ENCODE peak calls at places on chromosomes 12 and 14, in six cellular contexts. J is fibroblast of lung; D is CD8-positive, alpha-beta T cell; H is tibial nerve; X is body of pancreas; U is CD4-positive, alpha-beta T cell. K is an unnamed sample.

GRCh38 chr14:99592933-99593753 is 10.9 kb downstream of the CCDC85C start:
- DNase-seq in J (no peak), D (no peak), H (no peak), X (no peak), U (no peak), K (no peak)

GRCh38 chr14:99248761-99249171 is 23.2 kb downstream of the BCL11B start:
- DNase-seq in J (no peak), D (no peak), H (no peak), X (no peak), U (no peak), K (no peak)

GRCh38 chr12:106137456-106138278 is 1.1 kb downstream of the NUAK1 start:
- DNase-seq in J (no peak), D (no peak), H (no peak), X (no peak), U (no peak), K (no peak)

GRCh38 chr12:10095971-10096370 is 2.8 kb downstream of the CLEC1A start:
- DNase-seq in J (no peak), D (no peak), H (no peak), X (no peak), U (no peak), K (no peak)

GRCh38 chr12:47828967-47829482 is 9.3 kb upstream of the HDAC7 start:
- DNase-seq in J (peak), D (no peak), H (peak), X (peak), U (no peak), K (peak)

GRCh38 chr12:84638811-84639368 is 273.7 kb downstream of the SLC6A15 start:
- DNase-seq in J (peak), D (no peak), H (no peak), X (no peak), U (no peak), K (no peak)

GRCh38 chr14:73245401-73246325 is 8.4 kb downstream of the PAPLN start:
- DNase-seq in J (no peak), D (peak), H (no peak), X (peak), U (no peak), K (no peak)

GRCh38 chr12:79555006-79555925 is 135.5 kb downstream of the PAWR start:
- DNase-seq in J (peak), D (no peak), H (no peak), X (peak), U (no peak), K (no peak)

GRCh38 chr14:50363734-50364113 is 33.0 kb downstream of the CDKL1 start:
- DNase-seq in J (peak), D (peak), H (peak), X (peak), U (peak), K (no peak)

GRCh38 chr14:72165151-72165715 is 233.0 kb downstream of the RGS6 start:
- DNase-seq in J (no peak), D (no peak), H (no peak), X (no peak), U (no peak), K (no peak)

GRCh38 chr14:35285168-35285990 is 6.8 kb upstream of the PSMA6 start:
- DNase-seq in J (no peak), D (no peak), H (no peak), X (no peak), U (no peak), K (no peak)

GRCh38 chr12:57094194-57095160 is 5.6 kb downstream of the NAB2 start:
- DNase-seq in J (no peak), D (no peak), H (no peak), X (no peak), U (no peak), K (no peak)

GRCh38 chr12:113273053-113273725 is 51.9 kb downstream of the TPCN1 start:
- DNase-seq in J (peak), D (no peak), H (no peak), X (no peak), U (no peak), K (no peak)

GRCh38 chr12:14558377-14559051 is 9.2 kb downstream of the PLBD1 start:
- DNase-seq in J (no peak), D (no peak), H (no peak), X (no peak), U (no peak), K (no peak)

GRCh38 chr12:27101290-27101689 is 18.9 kb upstream of the C12orf71 start:
- DNase-seq in J (no peak), D (no peak), H (no peak), X (no peak), U (no peak), K (no peak)

DNA sequence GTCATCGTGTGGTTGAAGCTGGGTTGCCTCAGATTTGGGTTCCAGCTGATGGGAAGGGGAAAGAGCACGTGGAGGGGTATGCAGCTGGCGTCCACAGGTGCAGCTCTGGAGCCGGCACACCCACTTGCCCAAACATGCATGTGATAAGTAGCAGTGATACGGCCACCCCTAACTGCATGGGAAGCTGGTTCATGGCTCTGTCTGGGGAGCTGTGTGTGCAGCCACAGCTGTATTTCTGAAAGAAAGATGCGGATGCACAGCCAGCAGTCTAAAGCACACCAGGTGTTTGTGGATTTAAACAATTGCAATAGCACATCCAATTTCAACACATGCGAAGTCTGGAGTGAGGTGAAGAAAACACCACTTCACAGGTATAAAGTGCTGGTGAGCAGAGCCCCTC is 181.4 kb downstream of the EFCAB11 start:
- DNase-seq in J (no peak), D (no peak), H (no peak), X (no peak), U (no peak), K (no peak)
- TF ChIP-seq CTCF in J (no peak), D (no peak), H (no peak), X (no peak), U (no peak), K (no peak)

GRCh38 chr14:104384776-104385071 is 194.8 kb upstream of the C14orf180 start:
- DNase-seq in J (no peak), D (no peak), H (no peak), X (no peak), U (no peak), K (no peak)
- H3K27ac ChIP-seq in J (no peak), D (no peak), H (no peak), X (no peak), U (no peak), K (no peak)

DNA sequence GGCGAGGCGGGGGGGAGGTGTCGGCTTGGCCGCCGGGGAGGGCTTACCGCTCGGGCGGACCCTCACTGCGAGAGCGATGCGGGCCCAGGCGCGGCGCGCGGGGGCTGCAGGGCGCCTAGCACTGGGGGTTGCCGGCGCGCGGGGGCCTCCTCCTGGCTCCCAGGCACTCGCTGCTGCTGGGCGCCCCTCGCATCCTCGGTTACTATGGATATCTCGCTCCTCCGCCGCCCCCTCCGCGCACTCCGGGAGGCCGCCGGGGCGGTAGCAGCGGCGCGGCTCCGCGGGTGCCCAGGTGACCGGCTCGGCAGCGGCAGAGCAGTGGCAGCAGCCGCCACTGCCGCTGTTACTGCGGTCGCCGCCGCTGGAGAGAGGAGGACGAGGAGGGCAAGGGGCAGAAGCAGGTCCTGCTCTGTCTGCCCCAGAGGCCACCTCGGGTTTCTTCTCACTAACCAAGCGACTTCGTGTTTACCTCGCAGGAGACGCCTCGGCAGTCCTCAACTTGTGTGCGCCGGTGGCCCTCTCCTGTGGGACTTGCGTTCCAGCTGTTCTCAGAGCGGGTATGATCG is 250.1 kb downstream of the APAF1 start:
- DNase-seq in J (no peak), D (no peak), H (no peak), X (peak), U (no peak), K (no peak)
- TF ChIP-seq CTCF in J (no peak), D (no peak), H (no peak), X (no peak), U (no peak), K (no peak)

DNA sequence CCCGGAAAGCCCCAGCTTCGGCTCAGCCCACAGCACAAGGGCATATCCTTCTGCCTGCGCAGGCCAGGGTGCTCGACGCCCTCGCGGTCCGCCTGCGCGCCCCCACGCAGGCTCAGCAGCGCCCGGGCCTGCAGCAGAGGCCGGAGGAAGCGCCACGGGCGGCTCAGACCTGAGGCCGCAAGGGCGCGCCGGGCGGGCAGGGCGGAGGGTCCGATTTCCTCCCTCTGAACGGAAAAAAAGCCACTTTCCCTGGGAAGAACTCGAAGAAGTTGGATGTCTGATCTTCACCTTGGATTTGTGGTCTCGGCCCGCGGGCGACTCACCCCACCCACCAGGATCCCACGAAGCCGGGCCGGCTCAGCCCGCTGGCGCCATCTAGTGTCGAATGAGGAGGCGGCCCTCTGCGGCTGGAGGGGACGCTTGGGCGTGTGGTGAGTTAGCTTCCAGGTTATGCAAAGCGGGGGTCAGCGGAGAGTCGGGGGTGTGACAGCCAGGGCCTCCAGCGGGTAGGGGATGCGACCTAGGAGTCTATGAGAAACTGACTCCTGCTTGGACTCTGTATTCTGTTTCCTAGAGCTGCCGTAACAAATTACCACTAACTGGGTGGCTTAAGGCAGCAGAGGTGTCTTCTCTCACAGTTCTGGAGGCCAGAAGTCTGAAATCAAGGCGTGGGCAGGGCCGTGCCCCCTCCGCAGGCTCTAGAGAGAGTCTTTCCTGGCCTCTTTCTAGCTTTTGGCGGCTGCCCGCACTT is 40.0 kb upstream of the SRSF5 start:
- DNase-seq in J (peak), D (peak), H (peak), X (peak), U (peak), K (peak)
- H3K27ac ChIP-seq in J (no peak), D (no peak), H (peak), X (no peak), U (no peak), K (peak)

DNA sequence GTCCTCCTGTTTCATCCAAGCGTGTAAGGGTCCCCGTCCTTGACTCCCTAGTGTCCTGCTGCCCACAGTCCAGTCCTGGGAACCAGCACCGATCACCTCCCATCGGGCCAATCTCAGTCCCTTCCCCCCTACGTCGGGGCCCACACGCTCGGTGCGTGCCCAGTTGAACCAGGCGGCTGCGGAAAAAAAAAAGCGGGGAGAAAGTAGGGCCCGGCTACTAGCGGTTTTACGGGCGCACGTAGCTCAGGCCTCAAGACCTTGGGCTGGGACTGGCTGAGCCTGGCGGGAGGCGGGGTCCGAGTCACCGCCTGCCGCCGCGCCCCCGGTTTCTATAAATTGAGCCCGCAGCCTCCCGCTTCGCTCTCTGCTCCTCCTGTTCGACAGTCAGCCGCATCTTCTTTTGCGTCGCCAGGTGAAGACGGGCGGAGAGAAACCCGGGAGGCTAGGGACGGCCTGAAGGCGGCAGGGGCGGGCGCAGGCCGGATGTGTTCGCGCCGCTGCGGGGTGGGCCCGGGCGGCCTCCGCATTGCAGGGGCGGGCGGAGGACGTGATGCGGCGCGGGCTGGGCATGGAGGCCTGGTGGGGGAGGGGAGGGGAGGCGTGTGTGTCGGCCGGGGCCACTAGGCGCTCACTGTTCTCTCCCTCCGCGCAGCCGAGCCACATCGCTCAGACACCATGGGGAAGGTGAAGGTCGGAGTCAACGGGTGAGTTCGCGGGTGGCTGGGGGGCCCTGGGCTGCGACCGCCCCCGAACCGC is at the start of gene GAPDH:
- DNase-seq in J (peak), D (peak), H (peak), X (peak), U (peak), K (peak)
- TF ChIP-seq CTCF in J (no peak), D (no peak), H (peak), X (no peak), U (no peak), K (no peak)

GRCh38 chr12:52044284-52044983 is 6.8 kb upstream of the NR4A1 start:
- DNase-seq in J (peak), D (no peak), H (peak), X (peak), U (no peak), K (peak)
- H3K27ac ChIP-seq in J (peak), D (no peak), H (peak), X (peak), U (no peak), K (peak)

GRCh38 chr12:132194056-132194455 is 49.8 kb downstream of the NOC4L start:
- DNase-seq in J (no peak), D (no peak), H (no peak), X (no peak), U (no peak), K (no peak)
- TF ChIP-seq CTCF in J (no peak), D (no peak), H (no peak), X (no peak), U (no peak), K (no peak)